ENCODE peak calls at places on chromosome 13, in six cellular contexts. Q is thoracic aorta, S is HL-60, W is AG04450, B is SJCRH30, G is fibroblast of villous mesenchyme. P is an unnamed sample.
A peak's percentile ranks its signal among the peaks of the same experiment; 100 is the strongest.

GRCh38 chr13:43127103-43127817 is 103.9 kb downstream of the DNAJC15 start:
- DNase-seq in Q (no peak), S (no peak), W (no peak), B (no peak), G (no peak), P (no peak)

GRCh38 chr13:94233401-94233800 is 246.1 kb downstream of the DCT start:
- DNase-seq in Q (no peak), S (no peak), W (peak; percentile 79), B (peak; percentile 55), G (peak; percentile 91), P (no peak)

GRCh38 chr13:110245421-110245899 is 61.5 kb downstream of the COL4A1 start:
- DNase-seq in Q (no peak), S (no peak), W (peak; percentile 34), B (peak; percentile 47), G (peak; percentile 90), P (no peak)

GRCh38 chr13:59261928-59262488 is 901.7 kb downstream of the DIAPH3 start:
- DNase-seq in Q (no peak), S (no peak), W (no peak), B (no peak), G (peak; percentile 1), P (peak; percentile 9)

GRCh38 chr13:92175330-92175729 is 776.9 kb downstream of the GPC5 start:
- DNase-seq in Q (no peak), S (no peak), W (peak; percentile 34), B (peak; percentile 31), G (peak; percentile 53), P (peak; percentile 48)

GRCh38 chr13:86559915-86560314 is 760.7 kb upstream of the SLITRK6 start:
- DNase-seq in Q (no peak), S (no peak), W (no peak), B (no peak), G (no peak), P (no peak)

GRCh38 chr13:28059214-28059613 is 41.2 kb downstream of the FLT3 start:
- DNase-seq in Q (no peak), S (peak; percentile 73), W (no peak), B (peak; percentile 39), G (peak; percentile 45), P (peak; percentile 36)

GRCh38 chr13:83819611-83820010 is 62.7 kb downstream of the SLITRK1 start:
- DNase-seq in Q (no peak), S (no peak), W (no peak), B (no peak), G (no peak), P (no peak)

GRCh38 chr13:43411211-43411610 is 375.6 kb downstream of the ENOX1 start:
- DNase-seq in Q (no peak), S (no peak), W (no peak), B (no peak), G (no peak), P (no peak)

GRCh38 chr13:24683833-24684599 is 3.8 kb downstream of the ATP12A start:
- DNase-seq in Q (no peak), S (peak; percentile 54), W (no peak), B (peak; percentile 74), G (peak; percentile 34), P (peak; percentile 41)

GRCh38 chr13:93364166-93364565 is 137.6 kb downstream of the GPC6 start:
- DNase-seq in Q (no peak), S (no peak), W (peak; percentile 27), B (no peak), G (peak; percentile 16), P (no peak)

GRCh38 chr13:112783946-112784500 is 94.2 kb downstream of the ATP11A start:
- DNase-seq in Q (no peak), S (no peak), W (no peak), B (no peak), G (no peak), P (no peak)

GRCh38 chr13:74206061-74206561 is 71.9 kb upstream of the KLF12 start:
- DNase-seq in Q (no peak), S (no peak), W (peak; percentile 77), B (peak; percentile 22), G (peak; percentile 57), P (no peak)

GRCh38 chr13:26996965-26997752 is 174.5 kb downstream of the USP12 start:
- DNase-seq in Q (no peak), S (no peak), W (no peak), B (no peak), G (no peak), P (no peak)

GRCh38 chr13:41916173-41916954 is 44.5 kb downstream of the VWA8 start:
- DNase-seq in Q (no peak), S (no peak), W (peak; percentile 66), B (no peak), G (peak; percentile 88), P (peak; percentile 75)

GRCh38 chr13:50893211-50893852 is 16.3 kb upstream of the RNASEH2B start:
- DNase-seq in Q (no peak), S (peak; percentile 59), W (no peak), B (no peak), G (peak; percentile 36), P (peak; percentile 97)

GRCh38 chr13:82878536-82878935 is 1003.7 kb downstream of the SLITRK1 start:
- DNase-seq in Q (no peak), S (no peak), W (no peak), B (no peak), G (no peak), P (no peak)

GRCh38 chr13:44818016-44818415 is 171.3 kb downstream of the NUFIP1 start:
- DNase-seq in Q (no peak), S (no peak), W (no peak), B (no peak), G (no peak), P (no peak)

GRCh38 chr13:74388626-74389025 is 254.4 kb upstream of the KLF12 start:
- DNase-seq in Q (no peak), S (no peak), W (no peak), B (peak; percentile 52), G (no peak), P (no peak)

GRCh38 chr13:114236224-114236623 is 1.5 kb downstream of the CDC16 start:
- DNase-seq in Q (no peak), S (no peak), W (no peak), B (no peak), G (no peak), P (no peak)
- H3K4me3 ChIP-seq in Q (peak overlapping the region; percentile 96), S (peak overlapping the region; percentile 89), W (peak overlapping the region; percentile 91), B (peak overlapping the region; percentile 98), G (peak overlapping the region; percentile 92), P (no peak overlapping the region)

GRCh38 chr13:96089139-96089538 is 768 bp upstream of the HS6ST3 start:
- DNase-seq in Q (no peak), S (no peak), W (no peak), B (no peak), G (no peak), P (no peak)

GRCh38 chr13:96091932-96092253 is 2.0 kb downstream of the HS6ST3 start:
- DNase-seq in Q (no peak), S (no peak), W (no peak), B (no peak), G (no peak), P (no peak)

GRCh38 chr13:96091164-96091931 is 1.4 kb downstream of the HS6ST3 start:
- DNase-seq in Q (no peak), S (no peak), W (no peak), B (no peak), G (no peak), P (no peak)

GRCh38 chr13:96090240-96091101 is 564 bp downstream of the HS6ST3 start:
- DNase-seq in Q (no peak), S (no peak), W (no peak), B (peak; percentile 11), G (no peak), P (no peak)

DNA sequence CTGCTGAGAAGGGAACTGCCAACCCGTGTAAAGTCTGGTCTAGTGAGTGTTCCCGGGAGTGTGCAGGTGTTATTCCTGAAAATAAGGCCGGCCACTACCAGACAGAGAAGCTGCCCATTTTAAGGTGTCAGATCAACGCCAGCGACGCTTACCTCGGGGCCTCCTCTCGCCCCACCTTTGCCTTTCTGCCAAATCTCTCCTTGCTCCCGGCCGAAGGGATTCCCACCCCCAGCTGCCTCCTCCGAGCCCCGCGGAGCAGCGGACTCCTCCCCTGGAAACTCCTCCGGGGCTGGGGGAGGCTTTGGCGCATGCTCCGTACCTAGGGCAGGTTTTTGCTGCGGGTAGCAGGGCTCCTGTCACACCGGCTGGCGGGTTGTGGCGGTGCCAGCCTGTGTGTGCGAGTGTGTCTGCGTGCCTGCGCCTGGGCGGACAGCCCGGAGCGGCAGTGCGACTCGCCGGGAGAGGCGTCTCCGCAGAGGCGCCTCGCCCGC is at the start of gene HS6ST3:
- DNase-seq in Q (no peak), S (peak; percentile 20), W (no peak), B (peak; percentile 32), G (no peak), P (no peak)
- H3K4me3 ChIP-seq in Q (peak within 1 kb of the TSS; percentile 73), S (peak within 1 kb of the TSS; percentile 34), W (peak within 1 kb of the TSS; percentile 55), B (peak within 1 kb of the TSS; percentile 63), G (peak within 1 kb of the TSS; percentile 55), P (no peak within 1 kb of the TSS)

GRCh38 chr13:29427937-29428309 is 167.6 kb downstream of the SLC7A1 start:
- DNase-seq in Q (no peak), S (no peak), W (no peak), B (no peak), G (no peak), P (no peak)

GRCh38 chr13:29429496-29429895 is 166.0 kb downstream of the SLC7A1 start:
- DNase-seq in Q (no peak), S (no peak), W (no peak), B (no peak), G (no peak), P (no peak)

GRCh38 chr13:29434217-29434940 is 161.1 kb downstream of the SLC7A1 start:
- DNase-seq in Q (no peak), S (no peak), W (no peak), B (peak; percentile 40), G (no peak), P (no peak)

GRCh38 chr13:29428310-29428991 is 167.0 kb downstream of the SLC7A1 start:
- DNase-seq in Q (no peak), S (no peak), W (no peak), B (peak; percentile 67), G (peak; percentile 17), P (no peak)

DNA sequence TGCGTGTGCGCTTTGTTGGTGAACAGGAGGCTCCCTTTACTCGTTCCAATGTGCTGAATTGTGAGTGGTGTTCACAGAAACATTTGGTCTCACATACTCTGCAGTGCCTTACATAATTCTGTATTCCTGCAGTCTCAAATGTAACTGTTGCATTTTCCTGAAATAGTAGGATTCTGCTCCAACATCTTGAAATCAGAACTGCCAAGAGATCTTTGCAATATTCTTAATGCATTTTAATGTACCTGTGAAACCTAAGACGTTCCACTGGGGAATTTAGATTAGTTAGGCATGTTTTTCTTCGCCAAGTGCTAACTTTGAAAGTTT is 166.5 kb downstream of the SLC7A1 start:
- DNase-seq in Q (no peak), S (no peak), W (no peak), B (no peak), G (no peak), P (no peak)
- H3K4me3 ChIP-seq in Q (peak overlapping the region; percentile 75), S (no peak overlapping the region), W (no peak overlapping the region), B (peak overlapping the region; percentile 55), G (peak overlapping the region; percentile 29), P (no peak overlapping the region)

GRCh38 chr13:29844441-29844840 is 6.0 kb downstream of the UBL3 start:
- DNase-seq in Q (no peak), S (no peak), W (no peak), B (no peak), G (no peak), P (no peak)

GRCh38 chr13:29847501-29847983 is 2.9 kb downstream of the UBL3 start:
- DNase-seq in Q (no peak), S (peak; percentile 13), W (no peak), B (peak; percentile 60), G (peak; percentile 69), P (no peak)

GRCh38 chr13:29845440-29846056 is 4.9 kb downstream of the UBL3 start:
- DNase-seq in Q (no peak), S (no peak), W (no peak), B (no peak), G (peak; percentile 33), P (no peak)

GRCh38 chr13:29849071-29849541 is 1.3 kb downstream of the UBL3 start:
- DNase-seq in Q (no peak), S (peak; percentile 69), W (no peak), B (peak; percentile 33), G (peak; percentile 37), P (no peak)

GRCh38 chr13:29846475-29847256 is 3.8 kb downstream of the UBL3 start:
- DNase-seq in Q (no peak), S (no peak), W (no peak), B (no peak), G (no peak), P (no peak)
- H3K4me3 ChIP-seq in Q (peak overlapping the region; percentile 97), S (no peak overlapping the region), W (peak overlapping the region; percentile 55), B (peak overlapping the region; percentile 78), G (peak overlapping the region; percentile 61), P (no peak overlapping the region)